ENCODE peak calls at places on chromosomes 6 and 20, in ten cellular contexts. B, J, M, K, F, A, C, T, Q and G are unnamed samples.

GRCh38 chr20:15482525-15482924 is 1090.7 kb downstream of the KIF16B start:
- DNase-seq in B (no peak), J (no peak), M (no peak), K (no peak), F (no peak), A (no peak), C (no peak), T (no peak), Q (no peak), G (no peak)

GRCh38 chr6:158819977-158820632 is 937 bp upstream of the EZR start:
- DNase-seq in B (no peak), J (no peak), M (no peak), K (no peak), F (no peak), A (no peak), C (no peak), T (no peak), Q (no peak), G (no peak)

GRCh38 chr6:126831461-126831860 is 287.0 kb upstream of the RSPO3 start:
- DNase-seq in B (no peak), J (no peak), M (no peak), K (no peak), F (no peak), A (no peak), C (no peak), T (no peak), Q (no peak), G (no peak)

GRCh38 chr6:33824461-33825154 is 20.8 kb upstream of the MLN start:
- DNase-seq in B (no peak), J (no peak), M (no peak), K (no peak), F (no peak), A (peak), C (no peak), T (no peak), Q (no peak), G (no peak)

GRCh38 chr6:140009286-140009685 is 634.8 kb upstream of the CITED2 start:
- DNase-seq in B (no peak), J (no peak), M (no peak), K (no peak), F (no peak), A (no peak), C (no peak), T (no peak), Q (no peak), G (no peak)

GRCh38 chr20:51803157-51803854 is 985 bp upstream of the SALL4 start:
- DNase-seq in B (no peak), J (no peak), M (no peak), K (no peak), F (no peak), A (no peak), C (no peak), T (no peak), Q (no peak), G (no peak)

GRCh38 chr20:34269996-34270627 is 28.9 kb downstream of the ASIP start:
- DNase-seq in B (no peak), J (no peak), M (no peak), K (no peak), F (no peak), A (peak), C (no peak), T (no peak), Q (no peak), G (no peak)

GRCh38 chr6:149087898-149088297 is 229.6 kb upstream of the TAB2 start:
- DNase-seq in B (no peak), J (no peak), M (no peak), K (no peak), F (no peak), A (no peak), C (no peak), T (no peak), Q (no peak), G (no peak)

GRCh38 chr6:100186552-100186951 is 192.5 kb upstream of the MCHR2 start:
- DNase-seq in B (no peak), J (no peak), M (no peak), K (no peak), F (peak), A (no peak), C (no peak), T (no peak), Q (no peak), G (no peak)

GRCh38 chr6:25359891-25360290 is 80.7 kb downstream of the CARMIL1 start:
- DNase-seq in B (no peak), J (no peak), M (no peak), K (no peak), F (no peak), A (no peak), C (no peak), T (no peak), Q (no peak), G (no peak)

GRCh38 chr20:48828734-48829460 is 1.1 kb upstream of the PREX1 start:
- DNase-seq in B (no peak), J (no peak), M (no peak), K (no peak), F (no peak), A (no peak), C (no peak), T (no peak), Q (no peak), G (no peak)

GRCh38 chr6:93676506-93676905 is 257.1 kb upstream of the EPHA7 start:
- DNase-seq in B (no peak), J (no peak), M (no peak), K (no peak), F (no peak), A (no peak), C (no peak), T (no peak), Q (no peak), G (no peak)

GRCh38 chr20:19495905-19496703 is 262.0 kb upstream of the RIN2 start:
- DNase-seq in B (no peak), J (no peak), M (no peak), K (no peak), F (peak), A (no peak), C (no peak), T (no peak), Q (no peak), G (no peak)

GRCh38 chr20:8912731-8913130 is 156.2 kb upstream of the PLCB4 start:
- DNase-seq in B (no peak), J (no peak), M (peak), K (no peak), F (no peak), A (no peak), C (no peak), T (no peak), Q (no peak), G (no peak)

GRCh38 chr6:35304299-35304698 is 6.7 kb downstream of the DEF6 start:
- DNase-seq in B (no peak), J (no peak), M (no peak), K (no peak), F (no peak), A (no peak), C (no peak), T (no peak), Q (no peak), G (no peak)

GRCh38 chr20:57397004-57397692 is 6.0 kb downstream of the RBM38 start:
- DNase-seq in B (no peak), J (no peak), M (no peak), K (peak), F (no peak), A (peak), C (no peak), T (no peak), Q (no peak), G (no peak)

GRCh38 chr6:74753883-74754600 is 451.8 kb downstream of the COL12A1 start:
- DNase-seq in B (no peak), J (no peak), M (no peak), K (no peak), F (no peak), A (no peak), C (no peak), T (no peak), Q (no peak), G (no peak)

GRCh38 chr20:62059926-62060630 is 5.6 kb downstream of the TAF4 start:
- DNase-seq in B (no peak), J (no peak), M (no peak), K (no peak), F (no peak), A (no peak), C (no peak), T (no peak), Q (no peak), G (no peak)

GRCh38 chr6:122365775-122366403 is 33.6 kb upstream of the HSF2 start:
- DNase-seq in B (no peak), J (no peak), M (no peak), K (no peak), F (no peak), A (no peak), C (no peak), T (no peak), Q (no peak), G (no peak)

GRCh38 chr20:3786665-3787639 is at the start of gene CENPB:
- DNase-seq in B (peak), J (peak), M (peak), K (peak), F (peak), A (peak), C (peak), T (peak), Q (peak), G (no peak)

GRCh38 chr20:39789411-39789810 is 827.3 kb downstream of the DHX35 start:
- DNase-seq in B (no peak), J (no peak), M (no peak), K (no peak), F (no peak), A (no peak), C (no peak), T (no peak), Q (no peak), G (no peak)

GRCh38 chr20:45154183-45154582 is 20.5 kb upstream of the PI3 start:
- DNase-seq in B (no peak), J (no peak), M (no peak), K (peak), F (no peak), A (no peak), C (no peak), T (no peak), Q (no peak), G (no peak)